ENCODE peak calls at places on chromosomes 13 and 19, in seven cellular contexts. X is choroid plexus epithelial cell, U is hepatocyte, D is upper lobe of right lung, L is heart left ventricle, O is tibial nerve, Z is astrocyte of the spinal cord. N is an unnamed sample.

GRCh38 chr19:33396701-33397535 is 23.4 kb downstream of the CEBPG start:
- DNase-seq in O (no peak), X (no peak), U (no peak), L (no peak), Z (peak), D (peak), N (no peak)

GRCh38 chr13:113591750-113592149 is 7.2 kb downstream of the TFDP1 start:
- DNase-seq in L (no peak), O (no peak), Z (no peak), D (peak), X (no peak), U (no peak), N (no peak)

GRCh38 chr13:66074018-66074615 is 1156.0 kb downstream of the PCDH9 start:
- DNase-seq in Z (no peak), D (no peak), U (no peak), L (no peak), X (no peak), O (no peak), N (no peak)

GRCh38 chr13:85497652-85498051 is 301.6 kb downstream of the SLITRK6 start:
- DNase-seq in X (peak), U (no peak), Z (peak), L (no peak), O (no peak), D (no peak), N (peak)

GRCh38 chr19:35006342-35006998 is 6.3 kb downstream of the GRAMD1A start:
- DNase-seq in X (peak), D (no peak), Z (peak), U (peak), O (no peak), L (no peak), N (no peak)

GRCh38 chr13:26228080-26228479 is 6.0 kb upstream of the RNF6 start:
- DNase-seq in Z (no peak), L (no peak), X (no peak), O (no peak), U (no peak), D (no peak), N (no peak)

GRCh38 chr19:41994521-41994971 is 516 bp upstream of the ATP1A3 start:
- DNase-seq in U (no peak), Z (no peak), X (no peak), O (no peak), D (no peak), L (no peak), N (no peak)

GRCh38 chr19:36489920-36490415 is 607 bp upstream of the ZNF566 start:
- DNase-seq in O (no peak), U (peak), L (peak), D (no peak), Z (no peak), X (peak), N (peak)

GRCh38 chr13:89214115-89214514 is 1542.9 kb downstream of the SLITRK5 start:
- DNase-seq in Z (peak), L (no peak), O (no peak), X (peak), D (no peak), U (no peak), N (no peak)

GRCh38 chr19:35959968-35960320 is 23.8 kb downstream of the LRFN3 start:
- DNase-seq in O (no peak), D (no peak), X (no peak), L (no peak), Z (no peak), U (no peak), N (no peak)

GRCh38 chr13:30111810-30112209 is 195.5 kb downstream of the KATNAL1 start:
- DNase-seq in O (no peak), Z (no peak), X (no peak), D (no peak), U (no peak), L (no peak), N (no peak)

GRCh38 chr19:40262422-40262821 is 22.7 kb downstream of the AKT2 start:
- DNase-seq in O (no peak), U (no peak), Z (no peak), L (no peak), X (no peak), D (no peak), N (no peak)

GRCh38 chr19:28577199-28577598 is 635.8 kb downstream of the UQCRFS1 start:
- DNase-seq in O (no peak), U (no peak), Z (no peak), D (no peak), L (no peak), X (no peak), N (no peak)

GRCh38 chr13:31786011-31786410 is 46.7 kb downstream of the RXFP2 start:
- DNase-seq in U (no peak), X (peak), L (no peak), Z (no peak), D (no peak), O (peak), N (no peak)

GRCh38 chr13:106565127-106565775 is 2.7 kb downstream of the ARGLU1 start:
- DNase-seq in L (no peak), X (no peak), D (no peak), O (no peak), U (no peak), Z (no peak), N (no peak)

GRCh38 chr13:20001351-20001750 is 42.8 kb downstream of the ZMYM2 start:
- DNase-seq in L (no peak), O (no peak), Z (no peak), X (no peak), D (no peak), U (no peak), N (no peak)

GRCh38 chr13:49652691-49653305 is 24.5 kb downstream of the ARL11 start:
- DNase-seq in X (peak), O (peak), Z (no peak), D (no peak), L (no peak), U (peak), N (no peak)

GRCh38 chr13:93318538-93318937 is 91.9 kb downstream of the GPC6 start:
- DNase-seq in O (no peak), U (peak), D (no peak), L (no peak), Z (no peak), X (peak), N (no peak)

GRCh38 chr13:113924184-113924583 is 49.7 kb downstream of the C13orf46 start:
- DNase-seq in X (no peak), O (no peak), D (no peak), U (no peak), Z (no peak), L (no peak), N (no peak)

GRCh38 chr13:73536865-73537264 is 478.1 kb downstream of the KLF5 start:
- DNase-seq in U (no peak), D (no peak), X (no peak), Z (no peak), O (no peak), L (no peak), N (no peak)

GRCh38 chr19:43519436-43520088 is 7.4 kb downstream of the ETHE1 start:
- DNase-seq in Z (peak), U (peak), X (peak), O (peak), L (peak), D (peak), N (peak)

GRCh38 chr13:104920091-104920490 is 1615.4 kb downstream of the EFNB2 start:
- DNase-seq in Z (no peak), X (no peak), O (no peak), L (no peak), U (no peak), D (no peak), N (no peak)

GRCh38 chr13:31236211-31236786 is 36.5 kb downstream of the B3GLCT start:
- DNase-seq in X (peak), U (peak), L (no peak), Z (peak), D (no peak), O (peak), N (peak)

GRCh38 chr19:1507763-1508506 is 4.9 kb downstream of the ADAMTSL5 start:
- DNase-seq in D (peak), X (peak), O (peak), Z (peak), U (peak), L (peak), N (peak)

GRCh38 chr19:35090795-35091214 is 24.8 kb upstream of the FXYD3 start:
- DNase-seq in X (no peak), L (no peak), Z (no peak), U (no peak), D (no peak), O (no peak), N (no peak)

GRCh38 chr19:14577885-14578427 is 4.9 kb upstream of the CLEC17A start:
- DNase-seq in L (no peak), D (no peak), Z (no peak), O (no peak), X (no peak), U (no peak), N (no peak)

GRCh38 chr19:1122972-1123363 is 19.2 kb downstream of the GPX4 start:
- DNase-seq in U (peak), X (peak), D (peak), Z (peak), O (no peak), L (peak), N (peak)

GRCh38 chr13:107942030-107942617 is 273.2 kb downstream of the LIG4 start:
- DNase-seq in O (no peak), Z (no peak), X (no peak), L (no peak), D (no peak), U (peak), N (no peak)

GRCh38 chr19:10105241-10106099 is 692 bp upstream of the PPAN start:
- DNase-seq in Z (no peak), D (no peak), X (no peak), L (no peak), O (no peak), U (no peak), N (no peak)

GRCh38 chr19:22532388-22533310 is 101.5 kb upstream of the ZNF492 start:
- DNase-seq in Z (no peak), D (peak), O (peak), X (no peak), L (peak), U (no peak), N (no peak)

GRCh38 chr13:42168497-42168896 is 103.5 kb upstream of the AKAP11 start:
- DNase-seq in L (no peak), Z (no peak), O (no peak), U (no peak), D (no peak), X (no peak), N (no peak)

GRCh38 chr13:68234278-68234677 is 1004.1 kb upstream of the PCDH9 start:
- DNase-seq in X (peak), D (no peak), U (peak), Z (peak), L (no peak), O (no peak), N (no peak)
- TF ChIP-seq CTCF in X (peak), D (no peak), U (peak), Z (peak), L (no peak), O (no peak), N (no peak)

DNA sequence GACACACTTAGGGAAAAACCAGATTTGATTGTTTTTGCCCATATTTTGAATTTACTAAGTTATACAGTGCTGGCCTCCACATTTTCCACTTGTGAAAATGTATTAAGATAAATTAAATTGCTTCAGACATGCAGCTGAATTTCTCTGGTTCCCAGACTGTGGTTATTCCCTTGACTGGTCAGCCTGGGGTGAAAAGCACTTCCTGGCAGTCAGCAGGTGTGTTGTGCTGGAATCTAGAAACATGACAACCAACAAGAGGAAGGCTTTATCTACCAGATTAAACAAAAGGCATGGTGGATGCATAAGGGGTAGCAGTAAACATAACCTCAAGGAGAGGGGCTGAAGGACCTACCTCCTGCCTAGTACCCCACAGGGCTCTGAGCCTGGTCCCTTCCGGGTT is 133.2 kb downstream of the LACC1 start:
- DNase-seq in L (no peak), O (no peak), U (no peak), Z (peak), X (peak), D (no peak), N (no peak)
- TF ChIP-seq CTCF in L (no peak), O (no peak), U (no peak), Z (no peak), X (no peak), D (no peak), N (no peak)

DNA sequence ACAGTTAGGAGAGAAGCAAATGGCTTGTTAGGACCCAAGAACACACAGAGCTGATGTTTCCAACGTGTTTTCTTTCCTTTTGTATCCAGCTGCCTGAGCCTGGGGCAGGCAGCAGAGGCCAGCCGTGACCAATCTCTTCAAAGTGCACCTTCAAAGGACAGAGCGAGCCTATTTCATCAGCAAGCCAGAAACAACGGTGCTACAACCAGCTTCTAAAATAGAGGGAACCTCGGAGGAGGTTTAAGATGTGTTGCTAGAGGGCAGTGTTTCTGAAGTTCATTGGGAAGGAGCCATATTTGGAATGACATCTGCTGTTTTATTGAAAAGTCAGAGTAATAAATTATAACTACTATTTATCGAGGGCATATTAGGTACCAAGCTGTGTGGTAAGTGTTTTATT is 56.2 kb upstream of the RFC3 start:
- DNase-seq in O (no peak), X (peak), L (no peak), D (no peak), Z (peak), U (no peak), N (no peak)
- TF ChIP-seq CTCF in O (no peak), X (peak), L (peak), D (no peak), Z (peak), U (no peak), N (peak)

GRCh38 chr19:37551123-37551993 is 43.2 kb downstream of the ZNF571 start:
- DNase-seq in L (peak), O (no peak), Z (peak), D (no peak), X (peak), U (no peak), N (peak)
- TF ChIP-seq CTCF in L (peak), O (no peak), Z (peak), D (no peak), X (peak), U (no peak), N (peak)

DNA sequence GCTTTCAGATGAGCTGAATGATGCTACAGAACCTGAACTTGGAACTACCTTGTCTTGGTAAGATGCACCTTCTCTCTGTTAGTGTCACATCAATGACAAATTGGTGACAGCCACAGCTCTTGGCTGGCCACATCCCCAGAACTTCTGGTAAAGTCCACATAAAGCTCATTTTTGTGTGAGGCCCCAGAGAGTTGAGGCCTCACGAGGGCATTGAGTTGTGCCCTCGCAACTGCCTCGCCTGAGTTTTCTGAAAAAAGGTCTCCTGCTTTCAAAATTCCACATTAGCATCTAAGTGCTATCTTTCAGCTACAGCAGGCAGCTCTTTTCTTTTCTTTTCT is 42.6 kb downstream of the MRPL57 start:
- DNase-seq in O (no peak), Z (no peak), L (no peak), D (no peak), U (no peak), X (no peak), N (no peak)
- TF ChIP-seq CTCF in O (no peak), Z (no peak), L (no peak), D (no peak), U (no peak), X (no peak), N (no peak)

GRCh38 chr13:27794921-27795717 is 2.8 kb downstream of the GSX1 start:
- DNase-seq in U (no peak), L (no peak), D (no peak), X (no peak), O (no peak), Z (no peak), N (no peak)

GRCh38 chr13:27796544-27797227 is 4.4 kb downstream of the GSX1 start:
- DNase-seq in Z (no peak), U (no peak), D (no peak), X (no peak), L (no peak), O (no peak), N (no peak)

GRCh38 chr13:27794075-27794691 is 1.9 kb downstream of the GSX1 start:
- DNase-seq in X (no peak), O (no peak), Z (no peak), U (no peak), L (no peak), D (no peak), N (no peak)

GRCh38 chr13:27795718-27796019 is 3.4 kb downstream of the GSX1 start:
- DNase-seq in O (no peak), U (no peak), D (no peak), X (no peak), L (no peak), Z (no peak), N (no peak)

GRCh38 chr13:27797228-27797624 is 4.9 kb downstream of the GSX1 start:
- DNase-seq in O (no peak), L (no peak), Z (no peak), D (no peak), U (peak), X (peak), N (no peak)
- TF ChIP-seq CTCF in O (no peak), L (no peak), Z (peak), D (no peak), U (peak), X (peak), N (no peak)

GRCh38 chr19:53947624-53948023 is 15.1 kb upstream of the CACNG8 start:
- DNase-seq in D (no peak), X (no peak), O (no peak), Z (no peak), U (no peak), L (no peak), N (no peak)
- TF ChIP-seq CTCF in D (no peak), X (peak), O (no peak), Z (peak), U (no peak), L (no peak), N (no peak)

GRCh38 chr19:6011794-6012193 is 33.9 kb upstream of the RANBP3 start:
- DNase-seq in D (no peak), L (no peak), O (no peak), Z (no peak), U (no peak), X (no peak), N (no peak)
- TF ChIP-seq CTCF in D (no peak), L (no peak), O (no peak), Z (no peak), U (no peak), X (no peak), N (no peak)

GRCh38 chr19:17580470-17581000 is 25.1 kb downstream of the COLGALT1 start:
- DNase-seq in O (no peak), L (no peak), X (no peak), U (no peak), Z (no peak), D (no peak), N (no peak)

GRCh38 chr19:17581211-17581874 is 25.9 kb downstream of the COLGALT1 start:
- DNase-seq in U (no peak), L (no peak), Z (no peak), X (no peak), O (no peak), D (no peak), N (no peak)

GRCh38 chr19:17579523-17580244 is 24.2 kb downstream of the COLGALT1 start:
- DNase-seq in Z (peak), D (peak), X (peak), O (peak), L (peak), U (peak), N (no peak)

GRCh38 chr19:17584132-17584531 is 28.7 kb downstream of the COLGALT1 start:
- DNase-seq in D (no peak), Z (no peak), L (no peak), O (no peak), X (no peak), U (no peak), N (no peak)

GRCh38 chr19:17582613-17583012 is 27.2 kb downstream of the COLGALT1 start:
- DNase-seq in O (no peak), D (no peak), X (no peak), L (no peak), Z (no peak), U (no peak), N (no peak)
- TF ChIP-seq CTCF in O (no peak), D (no peak), X (peak), L (no peak), Z (no peak), U (no peak), N (no peak)

GRCh38 chr19:48830965-48831364 is 5.3 kb downstream of the HSD17B14 start:
- DNase-seq in O (no peak), U (no peak), X (no peak), Z (no peak), L (no peak), D (no peak), N (no peak)

GRCh38 chr19:48830088-48830487 is 6.2 kb downstream of the HSD17B14 start:
- DNase-seq in Z (no peak), L (no peak), O (no peak), D (no peak), X (no peak), U (no peak), N (no peak)

GRCh38 chr19:48821633-48822032 is 10.8 kb upstream of the BCAT2 start:
- DNase-seq in O (no peak), D (no peak), X (no peak), Z (no peak), U (no peak), L (no peak), N (no peak)

GRCh38 chr19:48822514-48822913 is 11.7 kb upstream of the BCAT2 start:
- DNase-seq in O (no peak), L (no peak), D (no peak), X (no peak), Z (no peak), U (no peak), N (no peak)

DNA sequence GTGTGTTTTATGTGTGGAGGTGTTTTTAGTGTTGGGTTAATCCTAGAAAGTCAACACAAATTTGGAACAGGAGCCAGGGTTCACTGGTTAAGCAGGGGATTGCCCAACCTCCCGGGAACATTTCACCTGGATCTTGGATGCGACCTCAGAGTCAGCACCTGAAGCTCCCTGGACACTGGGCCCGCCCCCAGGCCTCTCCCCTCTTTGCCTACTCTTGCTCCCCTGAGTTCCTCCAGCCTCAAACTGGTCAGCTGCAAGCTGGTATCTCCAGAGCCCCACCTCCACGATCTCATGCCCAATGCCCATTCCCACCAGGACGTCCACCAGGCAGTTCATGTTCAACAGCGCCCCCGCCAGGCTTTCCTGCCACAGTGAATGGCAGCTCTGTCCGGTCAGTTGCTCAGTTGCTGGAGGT is 9.7 kb downstream of the HSD17B14 start:
- DNase-seq in D (peak), X (no peak), L (no peak), O (no peak), Z (no peak), U (no peak), N (no peak)
- TF ChIP-seq CTCF in D (peak), X (peak), L (no peak), O (no peak), Z (peak), U (peak), N (no peak)

N was measured in AG09319.